ENCODE peak calls at places on chromosomes 16 and 17, in seven cellular contexts. L is endothelial cell; H is HL-60; O is activated CD8-positive, alpha-beta memory T cell treated with anti-CD3 and anti-CD28 coated beads for 1 hour; F is hippocampal formation; K is left kidney; R is AG04450. B is an unnamed sample.

GRCh38 chr17:17356931-17357270 is 53.7 kb downstream of the NT5M start:
- DNase-seq in R (no peak), L (no peak), K (no peak), F (no peak), H (no peak), O (no peak), B (no peak)

GRCh38 chr16:84065536-84066132 is 23.0 kb upstream of the SLC38A8 start:
- DNase-seq in O (no peak), F (peak), K (peak), R (peak), L (peak), H (no peak), B (no peak)

GRCh38 chr16:16059895-16060590 is 110.6 kb downstream of the ABCC1 start:
- DNase-seq in K (no peak), L (no peak), H (no peak), O (no peak), F (no peak), R (no peak), B (no peak)

GRCh38 chr17:57604771-57605733 is 140.0 kb downstream of the CCDC182 start:
- DNase-seq in K (peak), H (no peak), R (peak), L (no peak), O (no peak), F (peak), B (no peak)

GRCh38 chr16:24747425-24747824 is 18.0 kb downstream of the TNRC6A start:
- DNase-seq in L (no peak), H (no peak), F (no peak), O (no peak), R (no peak), K (no peak), B (no peak)

GRCh38 chr17:61584266-61584665 is 6.8 kb downstream of the NACA2 start:
- DNase-seq in H (no peak), R (no peak), L (no peak), O (no peak), K (no peak), F (no peak), B (no peak)

GRCh38 chr16:85153656-85154091 is 41.4 kb upstream of the CIBAR2 start:
- DNase-seq in F (no peak), R (no peak), O (no peak), H (no peak), L (no peak), K (no peak), B (no peak)

GRCh38 chr16:22232277-22233049 is 26.4 kb downstream of the EEF2K start:
- DNase-seq in F (no peak), O (no peak), H (no peak), L (no peak), K (peak), R (no peak), B (no peak)

GRCh38 chr16:28974007-28974436 is 556 bp upstream of the SPNS1 start:
- DNase-seq in L (peak), H (peak), O (no peak), F (peak), R (peak), K (peak), B (no peak)

GRCh38 chr16:54921229-54921824 is 9.3 kb upstream of the IRX5 start:
- DNase-seq in K (no peak), O (no peak), F (no peak), H (peak), R (no peak), L (no peak), B (no peak)

GRCh38 chr17:79125503-79125902 is 50.9 kb downstream of the ENGASE start:
- DNase-seq in L (no peak), K (no peak), F (peak), H (no peak), R (no peak), O (no peak), B (no peak)

GRCh38 chr17:18194804-18195203 is 11.2 kb downstream of the ALKBH5 start:
- DNase-seq in L (no peak), F (no peak), O (no peak), K (no peak), H (no peak), R (no peak), B (no peak)

GRCh38 chr17:62931101-62931500 is 34.9 kb upstream of the TANC2 start:
- DNase-seq in O (no peak), F (no peak), H (no peak), K (no peak), L (no peak), R (no peak), B (no peak)